ENCODE peak calls at places on chromosome 7, in seven cellular contexts. L is sigmoid colon, O is K562, T is GM23338, U is Karpas-422, S is neuronal stem cell, G is ovary. P is an unnamed sample.

GRCh38 chr7:137579913-137580640 is 236.5 kb upstream of the PTN start:
- DNase-seq in L (no peak), O (no peak), T (no peak), U (no peak), S (no peak), G (no peak), P (no peak)

GRCh38 chr7:5766321-5766761 is 15.1 kb downstream of the RNF216 start:
- DNase-seq in L (no peak), O (no peak), T (no peak), U (no peak), S (no peak), G (no peak), P (no peak)

GRCh38 chr7:73520673-73521635 is 1.1 kb downstream of the BAZ1B start:
- DNase-seq in L (no peak), O (peak), T (peak), U (peak), S (no peak), G (no peak), P (no peak)

GRCh38 chr7:86908948-86909347 is 150.5 kb downstream of the ELAPOR2 start:
- DNase-seq in L (no peak), O (no peak), T (peak), U (no peak), S (no peak), G (no peak), P (peak)

GRCh38 chr7:93171606-93172226 is 23.5 kb upstream of the SAMD9L start:
- DNase-seq in L (no peak), O (no peak), T (no peak), U (no peak), S (no peak), G (no peak), P (no peak)

GRCh38 chr7:127158659-127159058 is 94.1 kb downstream of the GRM8 start:
- DNase-seq in L (no peak), O (peak), T (peak), U (peak), S (no peak), G (no peak), P (peak)

GRCh38 chr7:6382797-6383196 is 65.0 kb downstream of the DAGLB start:
- DNase-seq in L (no peak), O (no peak), T (no peak), U (no peak), S (no peak), G (no peak), P (no peak)

GRCh38 chr7:116864084-116864483 is 1.7 kb downstream of the CAPZA2 start:
- DNase-seq in L (no peak), O (no peak), T (no peak), U (no peak), S (no peak), G (no peak), P (no peak)

GRCh38 chr7:158442260-158442659 is 145.4 kb downstream of the PTPRN2 start:
- DNase-seq in L (no peak), O (no peak), T (peak), U (peak), S (no peak), G (no peak), P (peak)

GRCh38 chr7:102279537-102280400 is 6.9 kb upstream of the SH2B2 start:
- DNase-seq in L (no peak), O (peak), T (peak), U (peak), S (peak), G (peak), P (peak)

GRCh38 chr7:17069146-17069545 is 187.4 kb upstream of the AGR3 start:
- DNase-seq in L (no peak), O (no peak), T (no peak), U (no peak), S (no peak), G (no peak), P (no peak)

GRCh38 chr7:103988468-103989199 is 824 bp downstream of the RELN start:
- DNase-seq in L (no peak), O (peak), T (peak), U (no peak), S (peak), G (no peak), P (no peak)

GRCh38 chr7:91266067-91266930 is 2.1 kb downstream of the FZD1 start:
- DNase-seq in L (peak), O (no peak), T (peak), U (no peak), S (no peak), G (peak), P (no peak)

GRCh38 chr7:46003896-46004875 is 83.1 kb upstream of the IGFBP3 start:
- DNase-seq in L (no peak), O (no peak), T (no peak), U (peak), S (no peak), G (no peak), P (peak)

GRCh38 chr7:24786941-24787340 is 29.7 kb upstream of the GSDME start:
- DNase-seq in L (no peak), O (no peak), T (no peak), U (no peak), S (no peak), G (no peak), P (no peak)

GRCh38 chr7:131726031-131726430 is 169.6 kb upstream of the PODXL start:
- DNase-seq in L (no peak), O (no peak), T (no peak), U (no peak), S (no peak), G (no peak), P (no peak)

GRCh38 chr7:157335991-157336382 is 817 bp upstream of the DNAJB6 start:
- DNase-seq in L (no peak), O (no peak), T (peak), U (no peak), S (no peak), G (no peak), P (no peak)

GRCh38 chr7:157337316-157338149 is 729 bp downstream of the DNAJB6 start:
- DNase-seq in L (peak), O (peak), T (no peak), U (peak), S (no peak), G (peak), P (peak)

GRCh38 chr7:157335256-157335655 is 1.5 kb upstream of the DNAJB6 start:
- DNase-seq in L (no peak), O (no peak), T (no peak), U (no peak), S (no peak), G (no peak), P (no peak)

GRCh38 chr7:157336383-157337315 is at the start of gene DNAJB6:
- DNase-seq in L (peak), O (peak), T (peak), U (peak), S (peak), G (peak), P (peak)

GRCh38 chr7:157339777-157340677 is 3.2 kb downstream of the DNAJB6 start:
- DNase-seq in L (peak), O (peak), T (peak), U (peak), S (peak), G (peak), P (peak)
- H3K4me3 ChIP-seq in L (peak), O (peak), T (peak), U (no peak), S (no peak), G (no peak), P (no peak)

DNA sequence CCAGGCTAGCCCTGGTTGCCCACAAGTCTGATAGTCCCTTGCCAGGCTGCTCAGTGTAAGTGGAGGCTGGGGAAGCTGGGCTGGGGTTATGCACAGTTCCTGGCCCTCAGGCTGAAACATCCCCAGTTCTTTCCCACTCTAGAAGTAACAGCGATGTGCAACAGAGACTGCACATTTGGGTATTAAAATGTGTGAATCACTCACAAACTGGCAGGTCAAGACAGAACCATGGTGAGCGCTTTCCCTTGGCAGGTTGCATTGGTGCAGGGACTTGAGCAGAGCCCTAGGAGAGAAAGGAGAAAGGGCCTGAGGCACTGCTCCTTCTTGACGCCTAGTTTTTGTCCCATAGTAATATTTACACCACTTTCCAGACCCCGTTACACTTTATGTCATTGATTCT is 56.1 kb upstream of the SLC35B4 start:
- DNase-seq in L (no peak), O (no peak), T (no peak), U (no peak), S (no peak), G (no peak), P (no peak)
- H3K4me3 ChIP-seq in L (no peak), O (no peak), T (no peak), U (no peak), S (no peak), G (no peak), P (no peak)

DNA sequence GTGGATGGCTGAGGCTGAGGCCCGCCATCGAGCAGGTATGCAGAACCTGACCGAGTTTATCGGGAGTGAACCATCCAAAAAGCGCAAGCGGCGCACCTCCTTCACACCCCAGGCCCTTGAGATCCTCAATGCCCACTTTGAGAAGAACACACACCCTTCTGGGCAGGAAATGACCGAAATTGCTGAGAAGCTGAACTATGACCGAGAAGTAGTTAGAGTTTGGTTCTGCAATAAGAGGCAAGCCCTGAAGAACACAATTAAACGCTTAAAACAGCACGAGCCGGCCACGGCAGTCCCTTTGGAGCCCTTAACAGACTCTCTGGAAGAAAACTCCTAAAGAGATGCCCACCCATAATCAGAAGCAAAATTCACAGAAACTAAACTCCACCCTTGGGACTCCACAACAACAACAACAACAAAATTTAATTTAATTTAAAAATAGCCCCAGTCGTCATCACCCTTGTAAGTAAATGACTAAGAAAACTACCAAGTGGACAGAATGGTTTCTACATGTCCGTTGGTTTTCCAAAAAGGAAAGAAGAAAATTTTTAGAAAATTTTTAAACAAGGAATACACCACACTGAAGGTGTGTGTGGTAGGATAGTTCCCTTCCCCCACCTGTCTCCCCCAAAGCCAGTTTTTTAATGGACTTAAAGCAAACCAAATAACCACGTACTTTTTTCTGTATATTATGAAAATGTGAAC is 101.7 kb upstream of the YAE1 start:
- DNase-seq in L (no peak), O (no peak), T (no peak), U (no peak), S (no peak), G (no peak), P (no peak)
- H3K4me3 ChIP-seq in L (peak), O (no peak), T (no peak), U (no peak), S (no peak), G (no peak), P (peak)

GRCh38 chr7:106542550-106543220 is 118.3 kb downstream of the CCDC71L start:
- DNase-seq in L (peak), O (peak), T (peak), U (peak), S (peak), G (peak), P (peak)
- H3K4me3 ChIP-seq in L (no peak), O (no peak), T (no peak), U (no peak), S (no peak), G (no peak), P (no peak)

GRCh38 chr7:42315631-42316030 is 78.6 kb upstream of the GLI3 start:
- DNase-seq in L (no peak), O (no peak), T (no peak), U (no peak), S (no peak), G (no peak), P (no peak)
- H3K4me3 ChIP-seq in L (no peak), O (no peak), T (no peak), U (no peak), S (no peak), G (no peak), P (peak)

GRCh38 chr7:51949726-51950644 is 633.4 kb upstream of the COBL start:
- DNase-seq in L (no peak), O (no peak), T (peak), U (no peak), S (peak), G (no peak), P (no peak)
- H3K4me3 ChIP-seq in L (no peak), O (no peak), T (peak), U (no peak), S (no peak), G (no peak), P (no peak)

P was measured in MM.1S.